ENCODE peak calls at places on chromosomes 16 and 17, in six cellular contexts. One of them, this sample, is unnamed.

GRCh38 chr16:85052536-85052935 is 24.9 kb downstream of the KIAA0513 start:
- DNase-seq in small intestine: no peak
- DNase-seq in cardiac muscle cell: no peak
- DNase-seq in CD8-positive, alpha-beta T cell: no peak
- DNase-seq in RPMI7951: peak
- DNase-seq in activated T-helper 1 cell treated with anti-CD3 and anti-CD28 coated beads, Interleukin-12 subunit alpha, Interleukin-12 subunit beta, Interleukin-2, Interleukin-4 antibody, amounts not matched to agents 30 ng/mL and 10 ng/mL and 1 ng/mL, durations not matched to agents 14 hours and 24 hours and 36 hours: no peak
- DNase-seq in this sample: no peak

GRCh38 chr16:48435906-48436305 is 50.7 kb upstream of the SIAH1 start:
- DNase-seq in small intestine: no peak
- DNase-seq in cardiac muscle cell: no peak
- DNase-seq in CD8-positive, alpha-beta T cell: no peak
- DNase-seq in RPMI7951: no peak
- DNase-seq in activated T-helper 1 cell treated with anti-CD3 and anti-CD28 coated beads, Interleukin-12 subunit alpha, Interleukin-12 subunit beta, Interleukin-2, Interleukin-4 antibody, amounts not matched to agents 30 ng/mL and 10 ng/mL and 1 ng/mL, durations not matched to agents 14 hours and 24 hours and 36 hours: no peak
- DNase-seq in this sample: no peak

GRCh38 chr17:68509151-68510057 is 2.8 kb upstream of the PRKAR1A start:
- DNase-seq in small intestine: no peak
- DNase-seq in cardiac muscle cell: no peak
- DNase-seq in CD8-positive, alpha-beta T cell: no peak
- DNase-seq in RPMI7951: peak
- DNase-seq in activated T-helper 1 cell treated with anti-CD3 and anti-CD28 coated beads, Interleukin-12 subunit alpha, Interleukin-12 subunit beta, Interleukin-2, Interleukin-4 antibody, amounts not matched to agents 30 ng/mL and 10 ng/mL and 1 ng/mL, durations not matched to agents 14 hours and 24 hours and 36 hours: no peak
- DNase-seq in this sample: peak

GRCh38 chr16:31273676-31274075 is 13.9 kb downstream of the ITGAM start:
- DNase-seq in small intestine: no peak
- DNase-seq in cardiac muscle cell: no peak
- DNase-seq in CD8-positive, alpha-beta T cell: no peak
- DNase-seq in RPMI7951: no peak
- DNase-seq in activated T-helper 1 cell treated with anti-CD3 and anti-CD28 coated beads, Interleukin-12 subunit alpha, Interleukin-12 subunit beta, Interleukin-2, Interleukin-4 antibody, amounts not matched to agents 30 ng/mL and 10 ng/mL and 1 ng/mL, durations not matched to agents 14 hours and 24 hours and 36 hours: no peak
- DNase-seq in this sample: no peak

GRCh38 chr17:66459811-66460270 is 157.4 kb downstream of the PRKCA start:
- DNase-seq in small intestine: no peak
- DNase-seq in cardiac muscle cell: peak
- DNase-seq in CD8-positive, alpha-beta T cell: no peak
- DNase-seq in RPMI7951: peak
- DNase-seq in activated T-helper 1 cell treated with anti-CD3 and anti-CD28 coated beads, Interleukin-12 subunit alpha, Interleukin-12 subunit beta, Interleukin-2, Interleukin-4 antibody, amounts not matched to agents 30 ng/mL and 10 ng/mL and 1 ng/mL, durations not matched to agents 14 hours and 24 hours and 36 hours: no peak
- DNase-seq in this sample: no peak

GRCh38 chr16:35255816-35256215 is 1796.4 kb downstream of the TP53TG3F start:
- DNase-seq in small intestine: no peak
- DNase-seq in cardiac muscle cell: no peak
- DNase-seq in CD8-positive, alpha-beta T cell: no peak
- DNase-seq in RPMI7951: no peak
- DNase-seq in activated T-helper 1 cell treated with anti-CD3 and anti-CD28 coated beads, Interleukin-12 subunit alpha, Interleukin-12 subunit beta, Interleukin-2, Interleukin-4 antibody, amounts not matched to agents 30 ng/mL and 10 ng/mL and 1 ng/mL, durations not matched to agents 14 hours and 24 hours and 36 hours: no peak
- DNase-seq in this sample: no peak

GRCh38 chr17:50162466-50163254 is 3.1 kb upstream of the SGCA start:
- DNase-seq in small intestine: no peak
- DNase-seq in cardiac muscle cell: no peak
- DNase-seq in CD8-positive, alpha-beta T cell: no peak
- DNase-seq in RPMI7951: no peak
- DNase-seq in activated T-helper 1 cell treated with anti-CD3 and anti-CD28 coated beads, Interleukin-12 subunit alpha, Interleukin-12 subunit beta, Interleukin-2, Interleukin-4 antibody, amounts not matched to agents 30 ng/mL and 10 ng/mL and 1 ng/mL, durations not matched to agents 14 hours and 24 hours and 36 hours: no peak
- DNase-seq in this sample: no peak

GRCh38 chr17:21028192-21028591 is 14.6 kb downstream of the USP22 start:
- DNase-seq in small intestine: no peak
- DNase-seq in cardiac muscle cell: no peak
- DNase-seq in CD8-positive, alpha-beta T cell: no peak
- DNase-seq in RPMI7951: no peak
- DNase-seq in activated T-helper 1 cell treated with anti-CD3 and anti-CD28 coated beads, Interleukin-12 subunit alpha, Interleukin-12 subunit beta, Interleukin-2, Interleukin-4 antibody, amounts not matched to agents 30 ng/mL and 10 ng/mL and 1 ng/mL, durations not matched to agents 14 hours and 24 hours and 36 hours: no peak
- DNase-seq in this sample: no peak

GRCh38 chr17:64084086-64084939 is 45.6 kb downstream of the ERN1 start:
- DNase-seq in small intestine: peak
- DNase-seq in cardiac muscle cell: peak
- DNase-seq in CD8-positive, alpha-beta T cell: no peak
- DNase-seq in RPMI7951: peak
- DNase-seq in activated T-helper 1 cell treated with anti-CD3 and anti-CD28 coated beads, Interleukin-12 subunit alpha, Interleukin-12 subunit beta, Interleukin-2, Interleukin-4 antibody, amounts not matched to agents 30 ng/mL and 10 ng/mL and 1 ng/mL, durations not matched to agents 14 hours and 24 hours and 36 hours: no peak
- DNase-seq in this sample: peak

GRCh38 chr16:28193530-28194423 is 18.0 kb downstream of the XPO6 start:
- DNase-seq in small intestine: peak
- DNase-seq in cardiac muscle cell: peak
- DNase-seq in CD8-positive, alpha-beta T cell: peak
- DNase-seq in RPMI7951: peak
- DNase-seq in activated T-helper 1 cell treated with anti-CD3 and anti-CD28 coated beads, Interleukin-12 subunit alpha, Interleukin-12 subunit beta, Interleukin-2, Interleukin-4 antibody, amounts not matched to agents 30 ng/mL and 10 ng/mL and 1 ng/mL, durations not matched to agents 14 hours and 24 hours and 36 hours: peak
- DNase-seq in this sample: no peak

GRCh38 chr16:89495121-89495520 is 4.8 kb upstream of the ANKRD11 start:
- DNase-seq in small intestine: no peak
- DNase-seq in cardiac muscle cell: peak
- DNase-seq in CD8-positive, alpha-beta T cell: no peak
- DNase-seq in RPMI7951: peak
- DNase-seq in activated T-helper 1 cell treated with anti-CD3 and anti-CD28 coated beads, Interleukin-12 subunit alpha, Interleukin-12 subunit beta, Interleukin-2, Interleukin-4 antibody, amounts not matched to agents 30 ng/mL and 10 ng/mL and 1 ng/mL, durations not matched to agents 14 hours and 24 hours and 36 hours: no peak
- DNase-seq in this sample: no peak

GRCh38 chr16:84396537-84397008 is 28.2 kb downstream of the ATP2C2 start:
- DNase-seq in small intestine: no peak
- DNase-seq in cardiac muscle cell: peak
- DNase-seq in CD8-positive, alpha-beta T cell: no peak
- DNase-seq in RPMI7951: no peak
- DNase-seq in activated T-helper 1 cell treated with anti-CD3 and anti-CD28 coated beads, Interleukin-12 subunit alpha, Interleukin-12 subunit beta, Interleukin-2, Interleukin-4 antibody, amounts not matched to agents 30 ng/mL and 10 ng/mL and 1 ng/mL, durations not matched to agents 14 hours and 24 hours and 36 hours: no peak
- DNase-seq in this sample: no peak

GRCh38 chr16:15658556-15658955 is 8.5 kb downstream of the NDE1 start:
- DNase-seq in small intestine: no peak
- DNase-seq in cardiac muscle cell: no peak
- DNase-seq in CD8-positive, alpha-beta T cell: no peak
- DNase-seq in RPMI7951: no peak
- DNase-seq in activated T-helper 1 cell treated with anti-CD3 and anti-CD28 coated beads, Interleukin-12 subunit alpha, Interleukin-12 subunit beta, Interleukin-2, Interleukin-4 antibody, amounts not matched to agents 30 ng/mL and 10 ng/mL and 1 ng/mL, durations not matched to agents 14 hours and 24 hours and 36 hours: no peak
- DNase-seq in this sample: no peak

GRCh38 chr16:3193221-3194212 is 5.5 kb downstream of the OR1F1 start:
- DNase-seq in small intestine: no peak
- DNase-seq in cardiac muscle cell: no peak
- DNase-seq in CD8-positive, alpha-beta T cell: no peak
- DNase-seq in RPMI7951: no peak
- DNase-seq in activated T-helper 1 cell treated with anti-CD3 and anti-CD28 coated beads, Interleukin-12 subunit alpha, Interleukin-12 subunit beta, Interleukin-2, Interleukin-4 antibody, amounts not matched to agents 30 ng/mL and 10 ng/mL and 1 ng/mL, durations not matched to agents 14 hours and 24 hours and 36 hours: no peak
- DNase-seq in this sample: no peak

GRCh38 chr17:45320931-45321461 is 4.2 kb upstream of the MAP3K14 start:
- DNase-seq in small intestine: peak
- DNase-seq in cardiac muscle cell: peak
- DNase-seq in CD8-positive, alpha-beta T cell: no peak
- DNase-seq in RPMI7951: peak
- DNase-seq in activated T-helper 1 cell treated with anti-CD3 and anti-CD28 coated beads, Interleukin-12 subunit alpha, Interleukin-12 subunit beta, Interleukin-2, Interleukin-4 antibody, amounts not matched to agents 30 ng/mL and 10 ng/mL and 1 ng/mL, durations not matched to agents 14 hours and 24 hours and 36 hours: no peak
- DNase-seq in this sample: no peak

GRCh38 chr16:80466024-80466986 is 74.5 kb upstream of the DYNLRB2 start:
- DNase-seq in small intestine: peak
- DNase-seq in cardiac muscle cell: peak
- DNase-seq in CD8-positive, alpha-beta T cell: peak
- DNase-seq in RPMI7951: peak
- DNase-seq in activated T-helper 1 cell treated with anti-CD3 and anti-CD28 coated beads, Interleukin-12 subunit alpha, Interleukin-12 subunit beta, Interleukin-2, Interleukin-4 antibody, amounts not matched to agents 30 ng/mL and 10 ng/mL and 1 ng/mL, durations not matched to agents 14 hours and 24 hours and 36 hours: peak
- DNase-seq in this sample: peak

GRCh38 chr17:50204431-50204830 is 3.0 kb upstream of the COL1A1 start:
- DNase-seq in small intestine: no peak
- DNase-seq in cardiac muscle cell: no peak
- DNase-seq in CD8-positive, alpha-beta T cell: no peak
- DNase-seq in RPMI7951: no peak
- DNase-seq in activated T-helper 1 cell treated with anti-CD3 and anti-CD28 coated beads, Interleukin-12 subunit alpha, Interleukin-12 subunit beta, Interleukin-2, Interleukin-4 antibody, amounts not matched to agents 30 ng/mL and 10 ng/mL and 1 ng/mL, durations not matched to agents 14 hours and 24 hours and 36 hours: no peak
- DNase-seq in this sample: no peak

GRCh38 chr16:49537924-49538455 is 164.4 kb downstream of the C16orf78 start:
- DNase-seq in small intestine: no peak
- DNase-seq in cardiac muscle cell: no peak
- DNase-seq in CD8-positive, alpha-beta T cell: no peak
- DNase-seq in RPMI7951: no peak
- DNase-seq in activated T-helper 1 cell treated with anti-CD3 and anti-CD28 coated beads, Interleukin-12 subunit alpha, Interleukin-12 subunit beta, Interleukin-2, Interleukin-4 antibody, amounts not matched to agents 30 ng/mL and 10 ng/mL and 1 ng/mL, durations not matched to agents 14 hours and 24 hours and 36 hours: no peak
- DNase-seq in this sample: no peak

GRCh38 chr17:33962857-33963655 is 292.0 kb upstream of the CCL2 start:
- DNase-seq in small intestine: no peak
- DNase-seq in cardiac muscle cell: no peak
- DNase-seq in CD8-positive, alpha-beta T cell: no peak
- DNase-seq in RPMI7951: no peak
- DNase-seq in activated T-helper 1 cell treated with anti-CD3 and anti-CD28 coated beads, Interleukin-12 subunit alpha, Interleukin-12 subunit beta, Interleukin-2, Interleukin-4 antibody, amounts not matched to agents 30 ng/mL and 10 ng/mL and 1 ng/mL, durations not matched to agents 14 hours and 24 hours and 36 hours: no peak
- DNase-seq in this sample: no peak

GRCh38 chr16:89358030-89359005 is 132.0 kb downstream of the ANKRD11 start:
- DNase-seq in small intestine: peak
- DNase-seq in cardiac muscle cell: no peak
- DNase-seq in CD8-positive, alpha-beta T cell: peak
- DNase-seq in RPMI7951: no peak
- DNase-seq in activated T-helper 1 cell treated with anti-CD3 and anti-CD28 coated beads, Interleukin-12 subunit alpha, Interleukin-12 subunit beta, Interleukin-2, Interleukin-4 antibody, amounts not matched to agents 30 ng/mL and 10 ng/mL and 1 ng/mL, durations not matched to agents 14 hours and 24 hours and 36 hours: peak
- DNase-seq in this sample: no peak

GRCh38 chr17:36888236-36888957 is 48.9 kb upstream of the LHX1 start:
- DNase-seq in small intestine: no peak
- DNase-seq in cardiac muscle cell: no peak
- DNase-seq in CD8-positive, alpha-beta T cell: no peak
- DNase-seq in RPMI7951: no peak
- DNase-seq in activated T-helper 1 cell treated with anti-CD3 and anti-CD28 coated beads, Interleukin-12 subunit alpha, Interleukin-12 subunit beta, Interleukin-2, Interleukin-4 antibody, amounts not matched to agents 30 ng/mL and 10 ng/mL and 1 ng/mL, durations not matched to agents 14 hours and 24 hours and 36 hours: no peak
- DNase-seq in this sample: peak

GRCh38 chr16:50247906-50248608 is 18.3 kb upstream of the ADCY7 start:
- DNase-seq in small intestine: no peak
- DNase-seq in cardiac muscle cell: no peak
- DNase-seq in CD8-positive, alpha-beta T cell: no peak
- DNase-seq in RPMI7951: no peak
- DNase-seq in activated T-helper 1 cell treated with anti-CD3 and anti-CD28 coated beads, Interleukin-12 subunit alpha, Interleukin-12 subunit beta, Interleukin-2, Interleukin-4 antibody, amounts not matched to agents 30 ng/mL and 10 ng/mL and 1 ng/mL, durations not matched to agents 14 hours and 24 hours and 36 hours: no peak
- DNase-seq in this sample: no peak

GRCh38 chr17:8375738-8376259 is 705 bp downstream of the KRABD2 start:
- DNase-seq in small intestine: peak
- DNase-seq in cardiac muscle cell: no peak
- DNase-seq in CD8-positive, alpha-beta T cell: no peak
- DNase-seq in RPMI7951: no peak
- DNase-seq in activated T-helper 1 cell treated with anti-CD3 and anti-CD28 coated beads, Interleukin-12 subunit alpha, Interleukin-12 subunit beta, Interleukin-2, Interleukin-4 antibody, amounts not matched to agents 30 ng/mL and 10 ng/mL and 1 ng/mL, durations not matched to agents 14 hours and 24 hours and 36 hours: no peak
- DNase-seq in this sample: no peak

GRCh38 chr17:47862621-47863440 is 11.9 kb upstream of the SP6 start:
- DNase-seq in small intestine: peak
- DNase-seq in cardiac muscle cell: peak
- DNase-seq in CD8-positive, alpha-beta T cell: no peak
- DNase-seq in RPMI7951: peak
- DNase-seq in activated T-helper 1 cell treated with anti-CD3 and anti-CD28 coated beads, Interleukin-12 subunit alpha, Interleukin-12 subunit beta, Interleukin-2, Interleukin-4 antibody, amounts not matched to agents 30 ng/mL and 10 ng/mL and 1 ng/mL, durations not matched to agents 14 hours and 24 hours and 36 hours: no peak
- DNase-seq in this sample: no peak

GRCh38 chr17:49358638-49359247 is 3.3 kb downstream of the ZNF652 start:
- DNase-seq in small intestine: peak
- DNase-seq in cardiac muscle cell: peak
- DNase-seq in CD8-positive, alpha-beta T cell: no peak
- DNase-seq in RPMI7951: no peak
- DNase-seq in activated T-helper 1 cell treated with anti-CD3 and anti-CD28 coated beads, Interleukin-12 subunit alpha, Interleukin-12 subunit beta, Interleukin-2, Interleukin-4 antibody, amounts not matched to agents 30 ng/mL and 10 ng/mL and 1 ng/mL, durations not matched to agents 14 hours and 24 hours and 36 hours: no peak
- DNase-seq in this sample: no peak

GRCh38 chr17:50668025-50668837 is 33.5 kb downstream of the ABCC3 start:
- DNase-seq in small intestine: peak
- DNase-seq in cardiac muscle cell: peak
- DNase-seq in CD8-positive, alpha-beta T cell: no peak
- DNase-seq in RPMI7951: peak
- DNase-seq in activated T-helper 1 cell treated with anti-CD3 and anti-CD28 coated beads, Interleukin-12 subunit alpha, Interleukin-12 subunit beta, Interleukin-2, Interleukin-4 antibody, amounts not matched to agents 30 ng/mL and 10 ng/mL and 1 ng/mL, durations not matched to agents 14 hours and 24 hours and 36 hours: no peak
- DNase-seq in this sample: no peak

GRCh38 chr17:28282596-28282995 is 36.4 kb upstream of the TMEM97 start:
- DNase-seq in small intestine: no peak
- DNase-seq in cardiac muscle cell: peak
- DNase-seq in CD8-positive, alpha-beta T cell: peak
- DNase-seq in RPMI7951: peak
- DNase-seq in activated T-helper 1 cell treated with anti-CD3 and anti-CD28 coated beads, Interleukin-12 subunit alpha, Interleukin-12 subunit beta, Interleukin-2, Interleukin-4 antibody, amounts not matched to agents 30 ng/mL and 10 ng/mL and 1 ng/mL, durations not matched to agents 14 hours and 24 hours and 36 hours: no peak
- DNase-seq in this sample: peak

GRCh38 chr17:3511841-3512511 is 36.2 kb downstream of the ASPA start:
- DNase-seq in small intestine: no peak
- DNase-seq in cardiac muscle cell: peak
- DNase-seq in CD8-positive, alpha-beta T cell: no peak
- DNase-seq in RPMI7951: peak
- DNase-seq in activated T-helper 1 cell treated with anti-CD3 and anti-CD28 coated beads, Interleukin-12 subunit alpha, Interleukin-12 subunit beta, Interleukin-2, Interleukin-4 antibody, amounts not matched to agents 30 ng/mL and 10 ng/mL and 1 ng/mL, durations not matched to agents 14 hours and 24 hours and 36 hours: no peak
- DNase-seq in this sample: no peak

GRCh38 chr17:75681289-75681688 is 14.2 kb downstream of the SAP30BP start:
- DNase-seq in small intestine: no peak
- DNase-seq in cardiac muscle cell: peak
- DNase-seq in CD8-positive, alpha-beta T cell: no peak
- DNase-seq in RPMI7951: peak
- DNase-seq in activated T-helper 1 cell treated with anti-CD3 and anti-CD28 coated beads, Interleukin-12 subunit alpha, Interleukin-12 subunit beta, Interleukin-2, Interleukin-4 antibody, amounts not matched to agents 30 ng/mL and 10 ng/mL and 1 ng/mL, durations not matched to agents 14 hours and 24 hours and 36 hours: no peak
- DNase-seq in this sample: no peak

This sample was measured in WERI-Rb-1.